ENCODE peak calls at places on chromosomes 13 and 19, in six cellular contexts. U is heart left ventricle, Z is mesothelial cell of epicardium, Q is prostate gland, T is A549, D is cardiac fibroblast. H is an unnamed sample.

GRCh38 chr13:75541961-75542360 is 4.3 kb upstream of the COMMD6 start:
- DNase-seq in U (no peak), D (no peak), T (no peak), Q (no peak), Z (no peak), H (no peak)

GRCh38 chr19:6273701-6274601 is 5.8 kb downstream of the MLLT1 start:
- DNase-seq in T (no peak), Z (no peak), U (peak; percentile 79), D (peak; percentile 95), Q (peak; percentile 92), H (no peak)

GRCh38 chr19:28823338-28823961 is 389.5 kb downstream of the UQCRFS1 start:
- DNase-seq in D (no peak), U (no peak), Z (no peak), Q (no peak), T (no peak), H (no peak)

GRCh38 chr13:30798776-30799625 is 63.7 kb downstream of the ALOX5AP start:
- DNase-seq in Z (no peak), T (no peak), D (peak; percentile 13), U (no peak), Q (no peak), H (no peak)

GRCh38 chr19:46533085-46534081 is 37.7 kb upstream of the PNMA8B start:
- DNase-seq in T (no peak), U (no peak), Z (no peak), Q (no peak), D (no peak), H (no peak)

GRCh38 chr13:109789262-109789661 is 2.9 kb upstream of the IRS2 start:
- DNase-seq in D (no peak), Z (no peak), Q (no peak), T (no peak), U (no peak), H (no peak)

GRCh38 chr13:111646464-111646855 is 326.0 kb downstream of the TEX29 start:
- DNase-seq in U (no peak), D (no peak), Q (no peak), T (no peak), Z (no peak), H (no peak)

GRCh38 chr13:48975101-48975925 is at the start of gene FNDC3A:
- DNase-seq in Q (peak; percentile 39), T (peak; percentile 68), U (peak; percentile 20), D (peak; percentile 69), Z (peak; percentile 40), H (peak; percentile 57)

GRCh38 chr19:57241181-57241580 is 749 bp downstream of the ZNF805 start:
- DNase-seq in D (peak; percentile 30), U (no peak), Q (no peak), Z (no peak), T (peak; percentile 9), H (no peak)

GRCh38 chr19:46922465-46922864 is 61.7 kb downstream of the ARHGAP35 start:
- DNase-seq in D (no peak), Q (no peak), U (no peak), Z (no peak), T (no peak), H (no peak)

GRCh38 chr13:67023088-67023893 is 206.8 kb downstream of the PCDH9 start:
- DNase-seq in Q (no peak), D (peak; percentile 87), U (no peak), Z (no peak), T (peak; percentile 25), H (no peak)

GRCh38 chr13:34085199-34085598 is 267.2 kb downstream of the RFC3 start:
- DNase-seq in D (no peak), Q (no peak), T (no peak), Z (no peak), U (no peak), H (no peak)

GRCh38 chr13:99124695-99125334 is 75.8 kb upstream of the UBAC2 start:
- DNase-seq in U (no peak), Q (no peak), T (peak; percentile 40), D (peak; percentile 91), Z (no peak), H (no peak)

GRCh38 chr13:37288057-37288720 is 182.7 kb upstream of the CSNK1A1L start:
- DNase-seq in T (no peak), Q (no peak), Z (no peak), U (no peak), D (peak; percentile 44), H (no peak)

GRCh38 chr13:79043208-79043607 is 362.8 kb downstream of the RBM26 start:
- DNase-seq in Q (no peak), D (no peak), U (no peak), Z (no peak), T (no peak), H (no peak)

GRCh38 chr13:27264181-27264580 is 6.4 kb upstream of the RASL11A start:
- DNase-seq in Z (no peak), U (no peak), T (no peak), Q (no peak), D (peak; percentile 72), H (no peak)

GRCh38 chr19:54188224-54188871 is 1.0 kb downstream of the MBOAT7 start:
- DNase-seq in D (peak; percentile 47), U (no peak), Z (no peak), Q (no peak), T (peak; percentile 41), H (no peak)

GRCh38 chr19:49862411-49863253 is 4.7 kb downstream of the PNKP start:
- DNase-seq in D (no peak), U (no peak), T (no peak), Z (no peak), Q (no peak), H (no peak)

GRCh38 chr13:44738463-44738862 is 162.3 kb upstream of the TSC22D1 start:
- DNase-seq in Z (no peak), U (no peak), T (no peak), Q (no peak), D (no peak), H (no peak)

GRCh38 chr13:44735806-44736205 is 159.7 kb upstream of the TSC22D1 start:
- DNase-seq in T (no peak), Z (no peak), D (no peak), U (no peak), Q (no peak), H (no peak)

GRCh38 chr13:44734204-44734707 is 158.1 kb upstream of the TSC22D1 start:
- DNase-seq in Z (no peak), Q (peak; percentile 85), T (no peak), D (peak; percentile 33), U (peak; percentile 62), H (no peak)

GRCh38 chr13:44739539-44739938 is 163.4 kb upstream of the TSC22D1 start:
- DNase-seq in Q (no peak), D (no peak), Z (no peak), T (no peak), U (no peak), H (no peak)

GRCh38 chr13:44739120-44739519 is 163.0 kb upstream of the TSC22D1 start:
- DNase-seq in U (no peak), Q (no peak), D (no peak), Z (no peak), T (no peak), H (no peak)
- TF ChIP-seq CTCF in U (no peak), Q (no peak), D (peak; percentile 23), Z (no peak), T (no peak), H (no peak)

DNA sequence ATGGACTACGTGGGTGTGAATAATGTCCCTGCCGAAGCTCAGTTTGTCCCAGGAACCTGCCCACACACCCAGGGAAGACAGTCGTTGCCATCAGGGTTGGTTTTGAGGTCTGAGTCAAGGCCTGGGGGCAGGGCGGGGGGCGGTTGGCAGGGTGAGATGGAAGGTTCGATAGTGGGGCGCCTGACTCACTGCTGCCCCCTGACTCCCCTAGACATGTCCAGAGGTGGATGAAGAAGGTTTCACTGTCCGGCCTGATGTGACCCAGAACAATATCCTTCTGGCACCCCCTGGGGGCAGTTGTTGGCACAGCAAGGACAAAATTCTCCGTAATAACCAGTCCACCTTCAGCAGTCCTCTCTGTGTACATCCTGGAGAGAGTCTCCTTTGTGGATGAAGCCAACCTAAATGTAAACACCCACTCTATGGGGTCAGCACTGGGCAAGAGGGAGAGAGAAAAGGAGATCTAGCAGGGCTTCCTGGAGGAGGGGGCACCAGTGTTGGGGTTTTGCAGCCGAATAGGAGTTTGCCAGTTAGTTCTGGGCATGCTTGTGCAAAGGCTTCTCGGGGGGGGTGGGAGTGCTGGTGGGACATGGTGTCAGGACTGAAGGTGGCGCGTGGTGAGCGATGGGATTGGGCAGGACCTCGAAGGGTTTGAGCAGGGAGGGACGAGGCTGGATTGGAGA is 19.6 kb upstream of the B3GNT3 start:
- DNase-seq in T (peak; percentile 53), U (no peak), Z (peak; percentile 64), D (peak; percentile 59), Q (no peak), H (peak; percentile 57)
- TF ChIP-seq CTCF in T (peak; percentile 62), U (peak; percentile 46), Z (peak; percentile 69), D (peak; percentile 75), Q (no peak), H (peak; percentile 65)

DNA sequence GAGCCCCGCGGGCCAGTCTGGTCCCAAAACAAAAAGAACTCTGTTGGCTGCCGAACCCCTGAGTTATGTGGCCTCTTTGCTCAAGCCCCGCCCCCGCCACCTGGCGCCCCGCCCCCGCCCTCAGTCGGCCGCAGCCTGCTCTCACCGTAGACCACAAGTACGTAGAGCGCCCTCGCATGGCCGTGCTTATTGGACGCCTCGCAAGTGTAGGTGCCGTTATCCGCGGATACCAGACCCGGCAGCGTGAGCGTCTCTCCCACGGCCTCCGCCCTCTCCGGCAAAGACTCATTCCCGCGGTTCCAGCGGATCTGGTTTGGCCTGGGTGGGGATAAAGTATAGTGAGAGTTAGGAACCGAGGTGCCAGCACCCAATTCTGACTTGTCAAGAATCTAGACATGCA is 5.5 kb upstream of the ZNF428 start:
- DNase-seq in Z (no peak), U (peak; percentile 36), T (peak; percentile 49), D (peak; percentile 56), Q (no peak), H (no peak)
- TF ChIP-seq CTCF in Z (no peak), U (no peak), T (no peak), D (no peak), Q (no peak), H (no peak)

GRCh38 chr19:13804830-13805683 is 9.8 kb downstream of the ZSWIM4 start:
- DNase-seq in U (no peak), Z (no peak), Q (no peak), T (no peak), D (no peak), H (no peak)
- TF ChIP-seq CTCF in U (peak; percentile 48), Z (no peak), Q (peak; percentile 31), T (no peak), D (peak; percentile 17), H (peak; percentile 49)

GRCh38 chr13:33015275-33015674 is 948 bp upstream of the KL start:
- DNase-seq in Z (no peak), T (no peak), U (peak; percentile 46), Q (no peak), D (no peak), H (no peak)

GRCh38 chr13:33018886-33019285 is 2.7 kb downstream of the KL start:
- DNase-seq in Z (no peak), T (no peak), D (no peak), U (no peak), Q (no peak), H (no peak)

GRCh38 chr13:33017410-33017929 is 1.2 kb downstream of the KL start:
- DNase-seq in Z (no peak), U (peak; percentile 55), T (peak; percentile 69), Q (no peak), D (peak; percentile 48), H (no peak)

GRCh38 chr13:33015791-33016323 is 366 bp upstream of the KL start:
- DNase-seq in D (no peak), T (no peak), Q (peak; percentile 10), Z (peak; percentile 51), U (peak; percentile 25), H (no peak)

GRCh38 chr13:33016414-33017409 is at the start of gene KL:
- DNase-seq in Z (peak; percentile 42), U (peak; percentile 37), Q (no peak), T (peak; percentile 1), D (no peak), H (peak; percentile 22)
- TF ChIP-seq CTCF in Z (no peak), U (no peak), Q (no peak), T (no peak), D (no peak), H (no peak)